ENCODE peak calls at places on chromosomes 1 and 21, in five cellular contexts. U, V, G, T and Z are unnamed samples. For H3K36me3 and H3K27me3, the result is how much of the 10 kb centered on the place peaks cover.

GRCh38 chr21:36627242-36627641 is 71.7 kb upstream of the SIM2 start:
- DNase-seq in V (no peak), T (no peak), U (peak), G (peak), Z (no peak)

GRCh38 chr1:30638811-30639210 is 84.6 kb downstream of the MATN1 start:
- DNase-seq in G (no peak), T (peak), U (no peak), V (no peak), Z (no peak)

GRCh38 chr1:109490029-109490933 is 3.6 kb upstream of the CYB561D1 start:
- DNase-seq in T (no peak), G (peak), V (peak), U (peak), Z (peak)

GRCh38 chr1:158177705-158178450 is 2.8 kb upstream of the CD1D start:
- DNase-seq in V (peak), U (peak), G (peak), T (peak), Z (peak)

GRCh38 chr1:22291926-22292788 is 149.3 kb upstream of the WNT4 start:
- DNase-seq in V (peak), T (no peak), U (no peak), G (no peak), Z (no peak)

GRCh38 chr1:40868051-40868723 is 6.0 kb upstream of the CITED4 start:
- DNase-seq in U (peak), G (peak), T (no peak), V (no peak), Z (no peak)

GRCh38 chr21:33541105-33541711 is 709 bp downstream of the GART start:
- DNase-seq in T (no peak), U (no peak), G (no peak), V (no peak), Z (peak)

GRCh38 chr1:26897351-26897750 is 2.9 kb downstream of the GPATCH3 start:
- DNase-seq in V (no peak), G (no peak), U (no peak), T (no peak), Z (no peak)

GRCh38 chr1:51422367-51423097 is 92.2 kb upstream of the TTC39A start:
- DNase-seq in V (no peak), G (no peak), T (no peak), U (no peak), Z (no peak)

GRCh38 chr21:38660333-38661295 is 145.1 kb upstream of the ETS2 start:
- DNase-seq in G (no peak), T (peak), V (peak), U (no peak), Z (peak)

GRCh38 chr1:61299468-61299867 is 217.1 kb downstream of the NFIA start:
- DNase-seq in T (no peak), V (no peak), U (no peak), G (no peak), Z (no peak)

GRCh38 chr21:17819878-17820232 is 699 bp upstream of the C21orf91 start:
- DNase-seq in U (no peak), V (peak), T (no peak), G (no peak), Z (no peak)

GRCh38 chr1:208357663-208358507 is 113.7 kb upstream of the PLXNA2 start:
- DNase-seq in T (no peak), U (no peak), V (no peak), G (no peak), Z (no peak)

GRCh38 chr1:95012389-95012788 is 60.4 kb downstream of the ALG14 start:
- DNase-seq in T (no peak), V (no peak), U (peak), G (peak), Z (no peak)

GRCh38 chr1:15442119-15442518 is 3.9 kb downstream of the CTRC start:
- DNase-seq in T (no peak), G (no peak), V (no peak), U (no peak), Z (no peak)

GRCh38 chr1:145918992-145919939 is 749 bp upstream of the PEX11B start:
- DNase-seq in U (peak), G (peak), V (peak), T (peak), Z (peak)

GRCh38 chr21:29887313-29888009 is 52.3 kb downstream of the GRIK1 start:
- DNase-seq in V (no peak), T (no peak), G (no peak), U (no peak), Z (no peak)

GRCh38 chr1:233790662-233791371 is 113.7 kb upstream of the SLC35F3 start:
- DNase-seq in T (no peak), V (peak), G (peak), U (peak), Z (peak)

GRCh38 chr1:182595641-182596240 is 6.7 kb upstream of the RNASEL start:
- DNase-seq in V (peak), U (peak), G (peak), T (peak), Z (peak)

GRCh38 chr1:238108417-238108816 is 217.7 kb upstream of the ZP4 start:
- DNase-seq in G (no peak), V (no peak), T (no peak), U (no peak), Z (no peak)

GRCh38 chr1:90132306-90132705 is 137.4 kb downstream of the ZNF326 start:
- DNase-seq in U (no peak), V (no peak), T (no peak), G (no peak), Z (no peak)

GRCh38 chr21:45026833-45027232 is 47.5 kb upstream of the ADARB1 start:
- DNase-seq in G (no peak), T (no peak), U (no peak), V (peak), Z (no peak)

GRCh38 chr1:23478896-23479790 is 4.8 kb downstream of the ASAP3 start:
- DNase-seq in V (no peak), G (peak), T (peak), U (peak), Z (peak)

DNA sequence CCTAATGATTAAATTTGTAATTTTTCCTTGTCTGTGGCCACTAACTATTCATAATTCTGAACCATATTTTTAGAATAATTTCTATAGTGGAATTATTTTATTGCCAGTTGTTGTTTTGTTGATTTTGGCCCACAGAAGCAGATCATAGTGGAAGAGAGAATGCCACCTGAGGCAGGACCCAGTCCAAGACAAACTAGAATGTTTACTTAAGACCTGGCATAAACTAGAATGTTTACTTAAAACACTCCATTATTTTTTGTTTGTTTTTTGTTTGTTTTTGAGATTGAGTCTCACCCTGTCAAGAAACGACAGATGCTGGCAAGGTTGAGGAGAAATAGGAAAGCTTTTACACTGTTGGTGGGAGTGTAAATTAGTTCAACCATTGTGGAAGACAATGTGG is 310.2 kb downstream of the MRPL39 start:
- DNase-seq in U (no peak), G (no peak), V (no peak), T (no peak), Z (no peak)
- H3K36me3 ChIP-seq in U (under half), G (under half), V (under half), T (under half), Z (under half)

DNA sequence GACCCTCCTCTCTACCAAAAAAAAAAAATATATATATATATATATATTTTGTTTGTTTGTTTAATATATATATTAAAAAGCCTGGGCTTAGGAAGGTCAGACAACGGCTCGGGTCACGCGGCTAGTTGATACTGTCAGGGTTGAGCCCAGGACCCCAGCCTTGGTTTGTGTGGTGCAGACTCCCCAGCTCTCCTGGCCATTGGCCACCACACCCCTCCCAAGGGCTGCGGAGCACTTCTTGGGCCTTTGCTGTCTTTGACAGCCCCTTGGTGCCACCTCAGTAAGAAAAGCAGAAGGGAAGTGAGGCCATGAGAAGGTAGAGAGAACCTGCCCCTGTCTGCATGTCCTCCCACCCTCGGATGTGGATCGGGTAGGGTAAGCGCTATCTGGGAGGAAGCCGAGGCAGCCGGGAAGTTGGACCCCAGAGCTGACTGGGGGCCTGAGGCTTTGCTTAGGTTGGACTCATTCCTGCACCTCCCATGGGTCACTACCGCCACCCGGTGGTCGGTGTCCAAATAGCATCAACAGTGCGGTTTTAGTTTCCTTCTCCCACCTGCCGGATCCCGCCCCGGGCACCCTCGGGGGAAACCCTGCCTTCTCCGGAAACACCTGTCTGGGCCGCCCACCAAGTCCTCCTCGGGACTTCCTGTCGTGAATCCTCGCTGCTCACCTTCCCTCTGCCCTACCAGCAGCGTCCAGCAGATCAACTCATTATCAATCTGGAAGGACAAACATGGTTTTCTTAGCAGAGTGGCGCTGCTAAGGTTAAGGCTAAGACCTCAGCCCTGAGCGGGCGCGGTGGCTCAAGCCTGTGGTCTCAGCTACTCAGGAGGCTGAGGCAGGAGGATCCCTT is 29.8 kb upstream of the GNPAT start:
- DNase-seq in G (peak), U (no peak), T (peak), V (peak), Z (peak)
- H3K4me3 ChIP-seq in G (peak), U (peak), T (peak), V (peak), Z (peak)

DNA sequence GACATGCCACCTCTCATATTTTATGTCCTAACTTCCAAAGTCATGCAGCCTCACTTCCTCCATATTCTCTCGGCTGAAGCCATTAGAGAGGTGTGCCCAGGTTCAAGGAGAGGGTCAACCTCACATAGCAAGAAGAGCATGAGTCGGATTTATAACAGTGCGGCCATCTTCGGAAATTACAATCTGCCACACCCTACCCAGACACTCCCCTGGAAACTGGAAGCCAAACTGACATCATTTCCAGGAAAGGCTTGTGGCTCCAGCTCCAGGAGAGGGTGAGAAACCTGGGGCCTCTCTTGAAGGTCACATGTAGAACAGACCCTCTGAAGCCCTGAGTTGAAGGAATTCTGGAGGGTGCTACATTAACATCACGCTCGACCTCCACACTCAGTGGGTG is 73.5 kb downstream of the RRAGC start:
- DNase-seq in G (no peak), U (no peak), V (no peak), T (no peak), Z (no peak)
- H3K27me3 ChIP-seq in G (under half), U (under half), V (under half), T (half or more), Z (under half)

DNA sequence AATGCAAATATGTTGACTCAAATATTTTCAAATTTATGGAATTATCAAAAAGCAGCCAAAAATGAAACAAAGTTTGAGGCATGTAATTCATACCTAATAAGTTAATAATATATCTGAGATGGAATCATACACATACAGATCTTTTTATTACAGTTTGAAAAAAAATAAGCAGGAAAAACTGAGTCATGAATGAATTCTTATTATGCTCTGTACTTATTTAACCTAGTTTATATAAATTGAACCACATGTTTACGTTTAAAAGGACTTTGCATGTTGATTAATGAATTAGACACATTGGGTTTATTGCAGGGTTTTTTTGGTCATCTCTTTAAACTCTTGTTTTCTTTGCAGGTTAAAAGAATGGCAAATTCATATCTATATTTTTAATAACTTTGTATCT is 40.9 kb downstream of the CMPK1 start:
- DNase-seq in U (peak), T (no peak), G (no peak), V (no peak), Z (no peak)
- H3K36me3 ChIP-seq in U (under half), T (half or more), G (under half), V (under half), Z (half or more)

DNA sequence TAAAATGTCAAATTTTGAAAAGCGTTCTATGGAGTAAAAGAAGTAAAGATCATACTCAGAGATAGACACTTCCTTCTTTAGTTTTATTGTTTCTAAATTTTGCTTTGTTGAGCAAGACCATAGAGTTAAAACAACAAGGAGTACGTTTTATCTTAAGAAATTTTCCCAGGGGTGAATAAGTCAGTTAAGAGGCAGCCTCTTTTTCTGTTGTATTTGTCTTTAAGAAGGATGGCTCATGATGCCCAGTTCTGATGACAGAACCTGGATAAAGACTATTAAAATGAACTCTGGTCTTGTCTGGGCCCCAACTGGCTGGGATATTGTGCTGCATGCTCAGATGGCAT is 10.6 kb upstream of the SLAMF1 start:
- DNase-seq in V (no peak), U (no peak), T (no peak), G (no peak), Z (no peak)
- H3K4me3 ChIP-seq in V (no peak), U (no peak), T (no peak), G (no peak), Z (no peak)

DNA sequence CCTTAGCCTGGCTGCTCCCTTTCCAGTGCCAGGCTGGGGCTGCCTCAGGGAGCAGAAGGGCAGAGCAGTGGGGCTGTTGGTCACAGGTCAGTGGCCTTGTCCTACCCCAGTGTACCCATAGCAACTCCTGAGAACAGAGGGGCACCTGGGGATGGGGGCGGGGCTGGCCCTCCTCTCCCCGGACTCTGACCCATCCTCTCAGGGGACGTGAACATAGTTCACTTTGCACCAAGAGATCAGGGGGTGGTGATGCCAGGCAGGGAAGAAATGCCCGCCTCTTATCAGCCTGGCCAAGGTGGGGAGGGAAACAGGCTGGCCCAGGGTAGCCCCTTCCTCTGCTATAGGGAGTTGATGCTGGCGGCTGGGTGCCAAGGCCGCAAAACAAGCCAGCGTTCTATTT is 4.9 kb downstream of the ETNK2 start:
- DNase-seq in U (no peak), V (no peak), T (no peak), G (no peak), Z (no peak)
- H3K27me3 ChIP-seq in U (under half), V (under half), T (under half), G (under half), Z (under half)

GRCh38 chr1:3409737-3410434 is 44.6 kb upstream of the ARHGEF16 start:
- DNase-seq in U (peak), T (no peak), G (peak), V (peak), Z (peak)
- H3K36me3 ChIP-seq in U (under half), T (under half), G (under half), V (under half), Z (under half)

DNA sequence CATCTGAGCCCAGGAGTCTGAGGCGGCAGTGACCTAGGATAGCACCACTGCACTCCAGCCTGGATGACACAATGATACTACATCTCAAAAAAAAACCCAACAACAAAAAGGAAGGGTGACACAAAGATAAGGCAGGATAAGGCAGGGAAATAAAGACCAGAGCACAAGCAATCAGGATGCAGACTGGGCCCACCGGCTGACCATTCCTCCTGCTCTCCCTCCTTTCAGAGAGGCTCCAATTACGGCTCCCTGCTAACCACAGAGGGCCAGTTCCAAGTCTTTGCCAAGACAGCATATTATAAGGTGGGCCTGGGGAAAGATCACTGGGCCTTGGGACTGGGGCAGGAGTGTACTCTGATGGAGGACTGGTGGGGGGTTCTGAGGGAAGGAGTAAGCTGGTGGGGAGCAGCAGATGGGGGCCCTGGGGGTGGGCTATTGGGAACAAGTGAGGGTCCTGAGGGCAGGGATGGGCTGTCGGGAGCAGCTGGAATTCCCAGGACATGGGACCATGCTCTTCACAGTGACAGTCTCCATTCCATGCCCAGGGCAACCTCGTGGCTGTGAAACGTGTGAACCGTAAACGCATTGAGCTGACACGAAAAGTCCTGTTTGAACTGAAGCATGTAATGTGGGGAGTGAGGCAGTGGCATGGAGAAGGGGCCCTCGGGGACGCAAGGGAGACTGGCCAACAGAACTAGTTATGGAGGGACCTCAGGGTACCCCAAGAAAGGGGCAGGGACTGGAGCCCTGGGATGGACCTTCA is 7.3 kb downstream of the NPR1 start:
- DNase-seq in V (no peak), U (no peak), T (peak), G (no peak), Z (no peak)
- H3K4me3 ChIP-seq in V (no peak), U (no peak), T (no peak), G (no peak), Z (no peak)

DNA sequence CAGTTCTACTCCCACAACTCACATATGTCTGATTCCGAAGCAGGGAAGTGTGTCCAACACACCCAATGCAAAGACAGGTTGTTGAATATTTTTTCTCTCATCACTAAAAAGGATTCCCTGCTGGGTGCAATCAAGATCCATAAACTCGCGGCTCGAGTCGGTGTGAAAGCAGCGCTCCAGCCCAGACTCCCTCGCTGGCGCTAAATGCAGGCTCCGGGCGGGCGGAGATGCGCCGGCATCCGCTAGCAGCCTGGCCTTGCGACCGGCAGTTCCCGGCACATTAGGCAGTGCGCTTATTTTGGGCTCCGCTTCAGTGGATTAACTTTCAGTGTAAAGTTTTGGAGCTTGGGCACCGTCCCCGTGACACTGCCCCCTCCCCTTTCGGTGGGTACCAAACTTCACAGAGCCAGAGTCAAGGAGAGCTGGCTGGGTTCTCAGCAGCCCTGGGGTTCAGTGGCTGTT is 87.7 kb upstream of the POU3F1 start:
- DNase-seq in T (no peak), G (no peak), V (peak), U (no peak), Z (no peak)
- H3K27me3 ChIP-seq in T (under half), G (under half), V (under half), U (under half), Z (under half)

GRCh38 chr1:32195531-32195930 is 4.9 kb upstream of the CCDC28B start:
- DNase-seq in U (no peak), G (no peak), V (no peak), T (no peak), Z (no peak)
- H3K36me3 ChIP-seq in U (half or more), G (half or more), V (half or more), T (half or more), Z (half or more)